ENCODE peak calls at places on chromosomes 11 and 22, in six cellular contexts. Y is transverse colon, E is upper lobe of left lung, D is lower leg skin, R is sigmoid colon, T is heart left ventricle. A is an unnamed sample.

GRCh38 chr11:44014968-44015623 is 32.7 kb upstream of the ACCSL start:
- DNase-seq in Y (no peak), T (no peak), E (no peak), R (peak), D (no peak), A (no peak)

GRCh38 chr22:36379593-36380361 is 8.0 kb downstream of the MYH9 start:
- DNase-seq in Y (no peak), T (no peak), R (no peak), D (no peak), E (no peak), A (no peak)

GRCh38 chr11:88482871-88483301 is 145.3 kb upstream of the CTSC start:
- DNase-seq in D (no peak), E (no peak), Y (no peak), T (no peak), R (no peak), A (no peak)

GRCh38 chr11:61957028-61957770 is 7.0 kb downstream of the BEST1 start:
- DNase-seq in T (no peak), Y (no peak), E (no peak), D (no peak), R (no peak), A (no peak)

GRCh38 chr22:34105461-34106062 is 185.3 kb upstream of the LARGE1 start:
- DNase-seq in R (peak), E (peak), D (peak), Y (peak), T (no peak), A (peak)

GRCh38 chr11:36376888-36377758 is 81.0 kb downstream of the PRR5L start:
- DNase-seq in E (no peak), R (peak), T (peak), D (peak), Y (peak), A (peak)

GRCh38 chr22:42316988-42317387 is 46.5 kb upstream of the TCF20 start:
- DNase-seq in E (peak), D (peak), Y (peak), R (peak), T (no peak), A (no peak)

GRCh38 chr11:86551286-86551685 is 121.1 kb downstream of the ME3 start:
- DNase-seq in D (no peak), Y (no peak), R (no peak), E (no peak), T (no peak), A (peak)

GRCh38 chr22:50074551-50075042 is 10.6 kb downstream of the MLC1 start:
- DNase-seq in E (no peak), D (no peak), T (no peak), R (no peak), Y (peak), A (no peak)

GRCh38 chr11:128902515-128903066 is 11.4 kb downstream of the KCNJ5 start:
- DNase-seq in E (no peak), Y (no peak), R (no peak), D (no peak), T (no peak), A (no peak)

GRCh38 chr11:128467041-128467440 is 120.3 kb downstream of the ETS1 start:
- DNase-seq in Y (no peak), T (no peak), E (no peak), R (no peak), D (no peak), A (no peak)

DNA sequence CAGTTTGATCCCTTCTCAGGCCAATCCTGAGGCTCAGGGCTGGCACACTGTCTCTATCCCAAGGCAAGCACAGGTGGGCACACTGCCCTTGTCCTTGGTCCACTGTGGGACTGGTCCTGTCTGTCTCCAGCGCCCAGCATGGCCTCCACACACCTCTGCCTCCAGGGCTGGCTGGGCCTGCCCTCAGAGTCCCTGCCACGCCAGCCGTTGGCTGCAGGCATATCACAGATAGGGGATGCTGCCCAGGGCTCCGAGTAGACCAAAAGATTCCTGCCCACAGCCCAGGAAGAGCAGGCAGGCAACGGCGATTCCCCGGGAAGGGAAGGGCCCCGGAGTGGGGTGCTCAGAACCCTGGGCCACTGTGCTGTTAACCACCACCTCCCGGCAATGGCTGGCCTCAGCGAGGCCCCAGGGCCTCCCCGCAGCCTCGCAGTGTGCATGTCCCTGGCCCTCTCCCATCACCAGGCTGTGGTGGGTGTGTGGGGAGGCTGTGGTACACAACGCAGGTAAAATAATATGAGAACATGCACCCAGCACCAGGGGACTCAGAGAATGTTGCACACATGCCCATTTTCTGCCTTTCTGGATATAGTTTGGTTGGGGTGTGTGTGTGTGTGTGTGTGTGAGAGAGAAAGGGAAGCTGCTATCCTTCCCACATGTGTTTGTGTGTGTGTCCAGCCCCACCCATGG is 2.2 kb downstream of the IFITM5 start:
- DNase-seq in Y (no peak), E (no peak), D (no peak), T (peak), R (peak), A (no peak)
- TF ChIP-seq POLR2A in Y (no peak), E (no peak), D (no peak), T (no peak), R (no peak), A (no peak)

GRCh38 chr11:64652586-64653387 is 61.8 kb downstream of the SLC22A12 start:
- DNase-seq in Y (peak), D (peak), T (peak), E (peak), R (peak), A (peak)
- TF ChIP-seq CTCF in Y (peak), D (peak), T (peak), E (peak), R (peak), A (peak)

GRCh38 chr11:105144887-105145286 is 5.3 kb upstream of the CARD18 start:
- DNase-seq in Y (no peak), R (no peak), E (no peak), T (no peak), D (no peak), A (no peak)

GRCh38 chr11:105137286-105137685 is 2.3 kb downstream of the CARD18 start:
- DNase-seq in R (no peak), Y (no peak), T (no peak), D (no peak), E (no peak), A (no peak)

GRCh38 chr11:105139669-105140068 is at the start of gene CARD18:
- DNase-seq in Y (no peak), R (no peak), D (no peak), E (no peak), T (no peak), A (no peak)

GRCh38 chr11:105142167-105142566 is 2.6 kb upstream of the CARD18 start:
- DNase-seq in R (no peak), D (no peak), T (no peak), Y (no peak), E (no peak), A (no peak)
- TF ChIP-seq POLR2A in R (no peak), D (no peak), T (no peak), Y (no peak), E (no peak), A (no peak)

GRCh38 chr22:40597541-40598453 is 38.7 kb downstream of the MRTFA start:
- DNase-seq in E (no peak), D (no peak), T (no peak), R (no peak), Y (no peak), A (peak)
- TF ChIP-seq CTCF in E (no peak), D (no peak), T (no peak), R (no peak), Y (no peak), A (no peak)

GRCh38 chr11:33912405-33913361 is 20.8 kb upstream of the LMO2 start:
- DNase-seq in R (no peak), T (no peak), D (no peak), Y (no peak), E (no peak), A (no peak)
- TF ChIP-seq POLR2A in R (no peak), T (no peak), D (no peak), Y (no peak), E (no peak), A (no peak)

GRCh38 chr22:29956680-29957079 is 73.7 kb downstream of the MTMR3 start:
- DNase-seq in D (no peak), R (no peak), Y (no peak), E (no peak), T (no peak), A (no peak)

GRCh38 chr22:29954203-29954855 is 71.4 kb downstream of the MTMR3 start:
- DNase-seq in D (no peak), T (no peak), E (no peak), R (no peak), Y (no peak), A (no peak)

GRCh38 chr22:29947410-29948387 is 64.7 kb downstream of the MTMR3 start:
- DNase-seq in T (no peak), D (no peak), E (no peak), Y (no peak), R (no peak), A (no peak)

GRCh38 chr22:29949872-29950271 is 66.9 kb downstream of the MTMR3 start:
- DNase-seq in R (no peak), D (no peak), E (no peak), Y (no peak), T (no peak), A (no peak)

GRCh38 chr22:29951675-29952413 is 68.9 kb downstream of the MTMR3 start:
- DNase-seq in E (no peak), T (no peak), D (no peak), Y (no peak), R (no peak), A (no peak)
- TF ChIP-seq CTCF in E (no peak), T (no peak), D (no peak), Y (no peak), R (no peak), A (no peak)

DNA sequence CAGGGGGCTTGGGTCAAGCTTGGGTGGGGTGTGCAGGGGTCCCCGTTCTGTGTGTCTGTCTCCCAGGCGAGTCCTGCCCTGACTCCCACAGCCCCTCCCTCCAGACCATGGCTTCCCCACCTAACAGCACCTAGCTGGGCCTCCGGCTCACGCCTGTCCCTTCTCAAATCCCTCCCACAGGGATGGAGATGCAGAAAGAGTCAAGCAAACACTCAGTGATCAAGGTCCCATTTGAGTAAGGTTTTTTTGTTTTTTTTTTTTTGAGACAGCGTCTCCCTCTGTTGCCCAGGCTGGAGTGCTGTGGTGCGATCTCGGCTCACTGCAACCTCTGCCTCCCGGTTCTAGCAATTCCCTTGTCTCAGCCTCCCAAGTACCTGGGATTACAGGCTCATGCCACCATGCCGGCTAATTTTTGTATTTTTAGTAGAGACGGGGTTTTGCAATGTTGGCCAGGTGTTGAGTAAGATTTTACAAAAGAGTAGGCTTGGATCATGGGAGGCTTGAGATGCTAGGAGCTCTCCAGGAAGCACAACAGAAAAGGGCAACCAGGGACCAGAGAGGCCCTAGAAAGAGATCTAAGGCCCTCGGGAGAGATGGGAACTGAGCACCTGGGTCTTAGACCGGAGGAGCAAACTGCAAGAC is 5.7 kb downstream of the APOBEC3D start:
- DNase-seq in D (no peak), T (no peak), E (no peak), R (no peak), Y (no peak), A (no peak)
- TF ChIP-seq POLR2A in D (no peak), T (no peak), E (no peak), R (no peak), Y (no peak), A (no peak)

GRCh38 chr11:115916596-115916995 is 412.4 kb upstream of the CADM1 start:
- DNase-seq in T (no peak), E (peak), D (no peak), R (no peak), Y (no peak), A (peak)

GRCh38 chr11:115911656-115912055 is 407.4 kb upstream of the CADM1 start:
- DNase-seq in Y (no peak), D (no peak), E (no peak), R (no peak), T (no peak), A (peak)

GRCh38 chr11:115910379-115910778 is 406.2 kb upstream of the CADM1 start:
- DNase-seq in Y (no peak), R (no peak), T (no peak), D (no peak), E (no peak), A (no peak)

DNA sequence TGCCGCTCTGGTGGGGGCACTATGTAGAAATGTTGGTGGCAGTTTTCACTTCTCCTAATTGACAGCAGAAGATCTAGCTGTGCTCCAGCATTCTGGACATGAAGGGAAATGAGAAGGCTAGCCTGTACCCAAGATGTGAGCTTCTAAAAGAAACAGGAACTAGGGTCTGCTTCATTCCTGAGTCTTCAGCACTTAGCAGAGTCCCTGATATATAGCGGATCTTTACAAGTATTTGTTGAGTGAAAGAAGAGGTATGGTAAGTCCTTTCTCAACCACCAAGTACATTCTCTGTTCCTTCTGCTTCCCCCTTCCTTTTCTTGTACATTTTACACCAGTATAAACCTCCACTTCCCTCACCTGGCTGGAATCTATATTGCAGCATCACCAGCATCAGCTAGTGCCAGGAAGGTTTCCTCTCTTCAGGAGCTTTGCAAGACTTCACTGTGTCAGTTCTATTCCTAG is 408.3 kb upstream of the CADM1 start:
- DNase-seq in D (no peak), E (no peak), T (no peak), R (no peak), Y (no peak), A (peak)
- TF ChIP-seq CTCF in D (no peak), E (no peak), T (no peak), R (no peak), Y (peak), A (peak)